ENCODE peak calls at places on chromosomes 16 and 17, in four cellular contexts. M is CD4-positive, alpha-beta memory T cell; W is adrenal gland; Y is effector memory CD4-positive, alpha-beta T cell. T is an unnamed sample.

GRCh38 chr16:3095869-3096268 is 3.2 kb downstream of the ZSCAN10 start:
- DNase-seq in M (peak), W (no peak), Y (peak), T (no peak)

GRCh38 chr17:78577296-78577695 is at the start of gene DNAH17:
- DNase-seq in M (no peak), W (no peak), Y (no peak), T (no peak)

GRCh38 chr17:48541574-48542113 is 3.3 kb downstream of the HOXB2 start:
- DNase-seq in M (no peak), W (peak), Y (no peak), T (no peak)

GRCh38 chr16:78792952-78793351 is 693.5 kb downstream of the WWOX start:
- DNase-seq in M (no peak), W (no peak), Y (no peak), T (no peak)

GRCh38 chr16:54509406-54509931 is 222.9 kb upstream of the IRX3 start:
- DNase-seq in M (no peak), W (no peak), Y (no peak), T (no peak)

GRCh38 chr16:75239463-75240122 is 11.8 kb downstream of the BCAR1 start:
- DNase-seq in M (no peak), W (no peak), Y (no peak), T (no peak)

GRCh38 chr17:65537845-65538678 is 23.4 kb downstream of the AXIN2 start:
- DNase-seq in M (peak), W (no peak), Y (peak), T (no peak)

GRCh38 chr17:27495460-27495859 is 39.2 kb downstream of the KSR1 start:
- DNase-seq in M (no peak), W (no peak), Y (no peak), T (no peak)

GRCh38 chr16:67451704-67452435 is 20.9 kb downstream of the HSD11B2 start:
- DNase-seq in M (no peak), W (no peak), Y (no peak), T (no peak)

GRCh38 chr17:60944751-60945150 is 267.1 kb downstream of the BCAS3 start:
- DNase-seq in M (no peak), W (no peak), Y (no peak), T (no peak)

GRCh38 chr17:21345236-21345635 is 30.9 kb upstream of the KCNJ12 start:
- DNase-seq in M (no peak), W (no peak), Y (no peak), T (no peak)

GRCh38 chr17:40791116-40791515 is 8.6 kb downstream of the KRT28 start:
- DNase-seq in M (no peak), W (no peak), Y (no peak), T (no peak)

GRCh38 chr17:72338847-72339790 is 218.3 kb downstream of the SOX9 start:
- DNase-seq in M (no peak), W (peak), Y (no peak), T (no peak)

GRCh38 chr17:44786551-44787081 is 27.8 kb downstream of the ADAM11 start:
- DNase-seq in M (no peak), W (no peak), Y (no peak), T (no peak)

GRCh38 chr17:32426894-32427293 is 17.4 kb upstream of the PSMD11 start:
- DNase-seq in M (no peak), W (no peak), Y (no peak), T (no peak)

GRCh38 chr17:78798695-78799559 is 16.9 kb upstream of the CYTH1 start:
- DNase-seq in M (peak), W (no peak), Y (no peak), T (no peak)

GRCh38 chr17:21285164-21286065 is 904 bp downstream of the MAP2K3 start:
- DNase-seq in M (no peak), W (peak), Y (no peak), T (no peak)

GRCh38 chr16:75251280-75252048 is at the start of gene BCAR1:
- DNase-seq in M (no peak), W (peak), Y (no peak), T (no peak)

GRCh38 chr16:69448470-69449193 is 24.2 kb downstream of the CYB5B start:
- DNase-seq in M (no peak), W (no peak), Y (no peak), T (no peak)

GRCh38 chr16:81376880-81377279 is 62.1 kb downstream of the GAN start:
- DNase-seq in M (no peak), W (no peak), Y (no peak), T (no peak)

GRCh38 chr17:1643293-1643998 is 2.1 kb downstream of the SCARF1 start:
- DNase-seq in M (peak), W (peak), Y (peak), T (no peak)

GRCh38 chr16:49460786-49461470 is 87.3 kb downstream of the C16orf78 start:
- DNase-seq in M (no peak), W (no peak), Y (no peak), T (no peak)

GRCh38 chr16:53465606-53466290 is 31.5 kb downstream of the RBL2 start:
- DNase-seq in M (no peak), W (peak), Y (no peak), T (no peak)

GRCh38 chr17:73291260-73291801 is 20.5 kb downstream of the CDC42EP4 start:
- DNase-seq in M (no peak), W (peak), Y (no peak), T (no peak)

GRCh38 chr16:48540222-48540900 is 69.6 kb downstream of the N4BP1 start:
- DNase-seq in M (no peak), W (no peak), Y (no peak), T (no peak)

GRCh38 chr16:85084841-85085535 is 27.3 kb downstream of the CIBAR2 start:
- DNase-seq in M (no peak), W (no peak), Y (no peak), T (no peak)

GRCh38 chr16:1199342-1200013 is 25.6 kb downstream of the TPSG1 start:
- DNase-seq in M (no peak), W (no peak), Y (no peak), T (no peak)

GRCh38 chr16:476039-476438 is 50.6 kb downstream of the RAB11FIP3 start:
- DNase-seq in M (no peak), W (no peak), Y (no peak), T (no peak)

GRCh38 chr17:16074423-16074822 is 74.8 kb downstream of the TTC19 start:
- DNase-seq in M (no peak), W (no peak), Y (no peak), T (no peak)

GRCh38 chr17:64635647-64636305 is 26.3 kb downstream of the SMURF2 start:
- DNase-seq in M (no peak), W (no peak), Y (no peak), T (no peak)

GRCh38 chr17:61124562-61124961 is 275.1 kb upstream of the TBX2 start:
- DNase-seq in M (no peak), W (no peak), Y (no peak), T (no peak)

GRCh38 chr17:62724398-62725146 is 83.5 kb downstream of the MARCHF10 start:
- DNase-seq in M (peak), W (no peak), Y (peak), T (no peak)

GRCh38 chr16:81158964-81159363 is 62.8 kb upstream of the GCSH start:
- DNase-seq in M (no peak), W (no peak), Y (no peak), T (no peak)

GRCh38 chr17:76354317-76354729 is 607 bp upstream of the PRPSAP1 start:
- DNase-seq in M (no peak), W (no peak), Y (no peak), T (no peak)
- H3K4me3 ChIP-seq in M (peak), W (no peak), Y (peak), T (peak)

GRCh38 chr17:81901167-81902022 is 643 bp upstream of the NPB start:
- DNase-seq in M (no peak), W (no peak), Y (no peak), T (no peak)

GRCh38 chr17:81900181-81900820 is 1.7 kb upstream of the NPB start:
- DNase-seq in M (no peak), W (no peak), Y (no peak), T (no peak)

GRCh38 chr17:81903415-81903831 is 1.4 kb downstream of the NPB start:
- DNase-seq in M (no peak), W (no peak), Y (no peak), T (no peak)

GRCh38 chr17:81902653-81903414 is 796 bp downstream of the NPB start:
- DNase-seq in M (no peak), W (no peak), Y (no peak), T (no peak)

DNA sequence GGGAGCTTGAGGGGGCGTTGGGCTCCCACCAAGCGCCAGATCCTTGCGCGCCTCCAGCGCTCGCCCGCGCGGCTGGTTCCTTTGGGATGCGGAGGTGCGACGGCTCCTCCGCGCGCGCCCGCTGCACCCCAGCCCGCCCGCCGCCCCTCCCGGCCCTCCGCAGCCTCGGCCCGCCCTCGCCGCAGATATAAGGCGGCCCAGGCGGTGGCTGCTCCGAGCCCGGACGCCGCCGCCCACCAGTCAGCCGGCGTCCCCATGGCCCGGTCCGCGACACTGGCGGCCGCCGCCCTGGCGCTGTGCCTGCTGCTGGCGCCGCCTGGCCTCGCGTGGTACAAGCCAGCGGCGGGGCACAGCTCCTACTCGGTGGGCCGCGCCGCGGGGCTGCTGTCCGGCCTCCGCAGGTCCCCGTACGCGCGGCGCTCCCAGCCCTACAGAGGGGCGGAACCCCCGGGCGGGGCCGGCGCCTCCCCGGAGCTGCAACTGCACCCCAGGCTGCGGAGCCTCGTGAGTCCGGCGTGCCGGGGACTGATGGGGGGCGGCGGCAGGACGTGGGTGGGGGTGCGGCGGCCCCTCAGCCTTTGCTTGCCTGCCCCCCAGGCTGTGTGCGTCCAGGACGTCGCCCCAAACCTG is at the start of gene NPB:
- DNase-seq in M (no peak), W (no peak), Y (no peak), T (no peak)
- H3K4me3 ChIP-seq in M (no peak), W (no peak), Y (no peak), T (no peak)

DNA sequence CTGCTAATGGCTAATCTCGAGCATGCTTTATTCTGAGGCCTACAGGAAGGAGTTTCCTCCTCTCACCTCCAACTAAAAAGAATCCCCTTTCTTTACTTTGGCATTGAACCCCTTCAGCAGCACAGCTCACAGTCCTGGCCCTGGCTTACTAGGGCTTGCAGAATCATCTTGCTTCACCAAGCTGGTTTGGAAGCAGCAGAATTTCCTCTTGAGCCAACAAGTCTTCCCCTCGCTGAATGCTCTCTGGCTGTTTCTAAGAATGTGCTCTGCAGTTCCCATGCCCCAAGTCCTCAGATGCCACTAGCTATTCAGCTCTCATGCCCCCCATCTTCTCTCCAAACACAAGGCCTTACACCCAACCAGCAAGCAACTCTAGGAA is 271.2 kb downstream of the NTN1 start:
- DNase-seq in M (no peak), W (no peak), Y (no peak), T (no peak)
- H3K4me3 ChIP-seq in M (no peak), W (no peak), Y (no peak), T (no peak)

GRCh38 chr17:2867441-2868424 is 71.5 kb downstream of the RAP1GAP2 start:
- DNase-seq in M (no peak), W (no peak), Y (no peak), T (no peak)
- H3K4me3 ChIP-seq in M (no peak), W (no peak), Y (no peak), T (no peak)

GRCh38 chr16:72878301-72879269 is 169.3 kb downstream of the ZFHX3 start:
- DNase-seq in M (no peak), W (peak), Y (no peak), T (no peak)

GRCh38 chr16:72876981-72877373 is 171.0 kb downstream of the ZFHX3 start:
- DNase-seq in M (no peak), W (peak), Y (no peak), T (no peak)

GRCh38 chr16:72875291-72876036 is 172.5 kb downstream of the ZFHX3 start:
- DNase-seq in M (no peak), W (no peak), Y (no peak), T (no peak)

GRCh38 chr16:72877374-72878028 is 170.4 kb downstream of the ZFHX3 start:
- DNase-seq in M (no peak), W (peak), Y (no peak), T (no peak)

GRCh38 chr16:72876221-72876620 is 171.7 kb downstream of the ZFHX3 start:
- DNase-seq in M (no peak), W (peak), Y (no peak), T (peak)
- H3K4me3 ChIP-seq in M (no peak), W (no peak), Y (no peak), T (no peak)

GRCh38 chr17:47087093-47087492 is 102.0 kb downstream of the CDC27 start:
- DNase-seq in M (no peak), W (no peak), Y (no peak), T (no peak)

GRCh38 chr17:47085736-47086135 is 103.4 kb downstream of the CDC27 start:
- DNase-seq in M (no peak), W (no peak), Y (no peak), T (no peak)
- H3K4me3 ChIP-seq in M (no peak), W (no peak), Y (no peak), T (no peak)

GRCh38 chr16:12010388-12011251 is 34.1 kb downstream of the SNX29 start:
- DNase-seq in M (no peak), W (no peak), Y (no peak), T (no peak)
- H3K4me3 ChIP-seq in M (no peak), W (no peak), Y (no peak), T (no peak)

DNA sequence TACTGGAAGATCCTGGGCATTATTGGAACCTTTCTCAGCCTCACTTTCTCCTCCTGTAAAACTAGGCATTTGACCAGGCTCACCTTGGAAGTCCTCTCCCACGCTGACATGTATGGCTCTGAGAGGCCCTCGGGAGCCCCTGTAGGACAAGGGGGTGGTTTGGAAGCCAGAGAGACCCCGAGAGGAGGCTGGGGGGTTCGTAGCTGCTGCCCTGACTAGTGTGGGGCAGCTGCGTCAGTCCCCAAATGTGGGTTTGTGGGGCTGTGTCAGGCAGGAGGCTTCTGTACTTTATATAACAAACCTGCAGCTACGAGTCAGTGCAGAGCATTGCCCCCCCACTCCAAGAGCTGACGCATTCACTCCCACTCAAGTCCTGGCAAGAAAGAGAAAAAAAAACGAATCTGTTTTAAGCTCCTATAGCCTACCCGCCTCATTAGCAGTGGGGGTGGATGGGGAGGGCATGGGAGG is 1.8 kb downstream of the CX3CL1 start:
- DNase-seq in M (no peak), W (no peak), Y (no peak), T (no peak)
- H3K4me3 ChIP-seq in M (no peak), W (no peak), Y (no peak), T (no peak)

T was measured in Jurkat, Clone E6-1.